ENCODE peak calls at places on chromosome 21, in nine cellular contexts. X is lung; C is activated gamma-delta T cell treated with Interleukin-2 at 50 U/mL for 16 hours; F is hepatocyte; G is ACHN; V is stromal cell of bone marrow; K is effector memory CD4-positive, alpha-beta T cell; S is activated CD8-positive, alpha-beta T cell treated with anti-CD3 and anti-CD28 coated beads for 36 hours; Z is iPS-NIHi11. H is an unnamed sample.
A peak's percentile ranks its signal among the peaks of the same experiment; 100 is the strongest.

GRCh38 chr21:39788383-39788782 is 43.4 kb downstream of the IGSF5 start:
- DNase-seq in K (no peak), F (peak; percentile 92), V (peak; percentile 28), X (peak; percentile 89), C (no peak), G (peak; percentile 93), Z (peak; percentile 89), S (no peak), H (no peak)

GRCh38 chr21:21003701-21004100 is 5.5 kb downstream of the NCAM2 start:
- DNase-seq in F (peak; percentile 37), G (peak; percentile 71), X (no peak), V (no peak), C (no peak), Z (peak; percentile 30), S (no peak), K (no peak), H (no peak)

GRCh38 chr21:29299046-29299905 is 554 bp downstream of the BACH1 start:
- DNase-seq in F (peak; percentile 90), C (peak; percentile 57), V (no peak), X (peak; percentile 47), K (peak; percentile 64), S (peak; percentile 82), G (peak; percentile 61), Z (peak; percentile 73), H (no peak)

GRCh38 chr21:33973268-33973667 is 57.7 kb upstream of the ATP5PO start:
- DNase-seq in X (no peak), V (no peak), Z (no peak), G (no peak), F (no peak), C (no peak), S (no peak), K (no peak), H (no peak)

GRCh38 chr21:39669485-39669884 is 56.7 kb downstream of the B3GALT5 start:
- DNase-seq in V (no peak), K (no peak), C (no peak), F (no peak), Z (no peak), X (no peak), G (no peak), S (no peak), H (no peak)

GRCh38 chr21:42705346-42705745 is 51.9 kb downstream of the PDE9A start:
- DNase-seq in F (no peak), V (no peak), C (no peak), K (no peak), G (no peak), S (no peak), X (no peak), Z (peak; percentile 13), H (no peak)

GRCh38 chr21:46038871-46039397 is 57.4 kb downstream of the COL6A1 start:
- DNase-seq in S (no peak), K (no peak), C (no peak), Z (no peak), F (no peak), V (peak; percentile 93), G (no peak), X (no peak), H (peak; percentile 24)

GRCh38 chr21:30684506-30684905 is 34.1 kb downstream of the KRTAP21-3 start:
- DNase-seq in F (no peak), G (no peak), Z (no peak), K (no peak), C (no peak), X (no peak), V (no peak), S (no peak), H (no peak)

H was measured in pulmonary artery endothelial cell.